ENCODE peak calls at places on chromosomes 3 and 15, in seven cellular contexts. S, D, Q, H, Z, P and U are unnamed samples.

GRCh38 chr3:112793311-112794081 is 53.2 kb downstream of the CD200R1L start:
- DNase-seq in S (no peak), D (no peak), Q (no peak), H (no peak), Z (no peak), P (no peak), U (peak; percentile 27)

GRCh38 chr3:23865595-23866396 is 51.0 kb downstream of the NKIRAS1 start:
- DNase-seq in S (peak; percentile 43), D (no peak), Q (no peak), H (no peak), Z (no peak), P (peak; percentile 58), U (peak; percentile 68)

GRCh38 chr3:88150371-88150770 is 612 bp downstream of the C3orf38 start:
- DNase-seq in S (no peak), D (no peak), Q (no peak), H (no peak), Z (no peak), P (no peak), U (no peak)

GRCh38 chr15:64903331-64903950 is 8.3 kb upstream of the ANKDD1A start:
- DNase-seq in S (no peak), D (no peak), Q (no peak), H (no peak), Z (no peak), P (no peak), U (no peak)

GRCh38 chr3:12299026-12299425 is 10.2 kb downstream of the PPARG start:
- DNase-seq in S (no peak), D (no peak), Q (no peak), H (no peak), Z (no peak), P (no peak), U (no peak)

GRCh38 chr3:122299872-122300460 is 25.1 kb upstream of the CSTA start:
- DNase-seq in S (peak; percentile 8), D (no peak), Q (no peak), H (no peak), Z (peak; percentile 27), P (no peak), U (peak; percentile 70)

GRCh38 chr3:39150803-39151631 is 2.4 kb downstream of the CSRNP1 start:
- DNase-seq in S (peak; percentile 98), D (peak; percentile 92), Q (peak; percentile 80), H (peak; percentile 85), Z (peak; percentile 89), P (peak; percentile 75), U (peak; percentile 56)

GRCh38 chr3:86990734-86991481 is at the start of gene VGLL3:
- DNase-seq in S (peak; percentile 94), D (peak; percentile 76), Q (peak; percentile 72), H (peak; percentile 84), Z (peak; percentile 67), P (peak; percentile 86), U (peak; percentile 92)

GRCh38 chr3:42763023-42763422 is 10.0 kb downstream of the CCDC13 start:
- DNase-seq in S (no peak), D (no peak), Q (no peak), H (no peak), Z (no peak), P (no peak), U (no peak)

GRCh38 chr3:148975277-148975676 is 16.1 kb upstream of the GYG1 start:
- DNase-seq in S (no peak), D (peak; percentile 86), Q (peak; percentile 59), H (no peak), Z (no peak), P (no peak), U (no peak)

GRCh38 chr15:55108448-55108847 is 88.3 kb downstream of the RSL24D1 start:
- DNase-seq in S (no peak), D (no peak), Q (no peak), H (no peak), Z (no peak), P (no peak), U (no peak)

GRCh38 chr15:93232840-93233239 is 143.8 kb upstream of the RGMA start:
- DNase-seq in S (no peak), D (no peak), Q (no peak), H (no peak), Z (no peak), P (no peak), U (no peak)

GRCh38 chr15:98154863-98155262 is 194.4 kb downstream of the ARRDC4 start:
- DNase-seq in S (peak; percentile 44), D (no peak), Q (no peak), H (no peak), Z (no peak), P (no peak), U (no peak)

GRCh38 chr3:114519415-114519814 is 225.6 kb downstream of the TIGIT start:
- DNase-seq in S (peak; percentile 78), D (peak; percentile 52), Q (no peak), H (no peak), Z (peak; percentile 13), P (no peak), U (no peak)

GRCh38 chr3:117322866-117323265 is 613.3 kb downstream of the TUSC7 start:
- DNase-seq in S (peak; percentile 6), D (no peak), Q (no peak), H (no peak), Z (no peak), P (peak; percentile 22), U (peak; percentile 2)

GRCh38 chr3:188526057-188526456 is 372.1 kb downstream of the LPP start:
- DNase-seq in S (no peak), D (peak; percentile 51), Q (no peak), H (peak; percentile 66), Z (no peak), P (peak; percentile 55), U (no peak)

GRCh38 chr3:66480666-66481065 is 20.2 kb downstream of the LRIG1 start:
- DNase-seq in S (peak; percentile 69), D (no peak), Q (no peak), H (no peak), Z (no peak), P (no peak), U (peak; percentile 12)

GRCh38 chr3:130242850-130243569 is 102.5 kb upstream of the COL6A5 start:
- DNase-seq in S (no peak), D (no peak), Q (no peak), H (no peak), Z (no peak), P (peak; percentile 45), U (peak; percentile 62)

GRCh38 chr3:65597952-65598413 is 440.7 kb downstream of the MAGI1 start:
- DNase-seq in S (no peak), D (no peak), Q (no peak), H (no peak), Z (no peak), P (no peak), U (no peak)

GRCh38 chr3:73784647-73785420 is 160.1 kb upstream of the PDZRN3 start:
- DNase-seq in S (peak; percentile 60), D (no peak), Q (no peak), H (no peak), Z (no peak), P (no peak), U (no peak)

DNA sequence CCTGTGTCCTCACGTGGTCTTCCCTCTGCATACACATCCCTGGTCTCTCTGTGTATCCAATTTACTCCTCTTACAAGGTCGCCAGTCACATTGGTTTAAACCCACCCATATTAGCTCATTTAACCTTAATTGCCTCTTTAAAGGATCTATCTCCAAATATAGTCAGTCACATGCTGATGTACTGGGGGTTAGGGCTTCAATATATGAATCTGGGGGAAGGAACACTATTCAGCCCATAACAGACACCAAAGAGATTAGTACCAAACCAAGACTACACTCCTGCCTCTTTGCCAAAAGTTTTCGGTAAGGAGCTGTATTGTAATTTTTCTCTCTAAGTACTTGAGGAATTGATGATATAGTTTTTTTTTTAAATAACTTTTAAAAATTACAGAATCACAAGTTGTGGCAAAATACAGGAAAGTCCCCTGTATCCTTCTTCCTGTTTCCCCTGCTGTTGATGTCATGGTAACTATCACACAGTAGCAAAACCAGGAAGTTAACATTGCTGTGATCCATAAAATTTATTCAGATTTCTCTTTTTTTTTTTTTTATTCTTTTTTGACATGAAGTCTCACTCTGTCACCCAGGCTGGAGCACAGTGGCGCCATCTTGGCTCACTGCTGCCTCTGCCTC is 67.8 kb downstream of the SLCO3A1 start:
- DNase-seq in S (no peak), D (no peak), Q (no peak), H (no peak), Z (no peak), P (no peak), U (no peak)
- H3K4me3 ChIP-seq in S (no peak overlapping the region), D (no peak overlapping the region), Q (no peak overlapping the region), H (no peak overlapping the region), Z (no peak overlapping the region), P (no peak overlapping the region), U (no peak overlapping the region)

GRCh38 chr3:123442125-123442524 is 6.8 kb downstream of the ADCY5 start:
- DNase-seq in S (no peak), D (no peak), Q (no peak), H (no peak), Z (no peak), P (no peak), U (no peak)
- H3K4me3 ChIP-seq in S (no peak overlapping the region), D (no peak overlapping the region), Q (no peak overlapping the region), H (no peak overlapping the region), Z (no peak overlapping the region), P (no peak overlapping the region), U (no peak overlapping the region)

GRCh38 chr15:99706557-99707303 is 26.5 kb downstream of the LYSMD4 start:
- DNase-seq in S (no peak), D (no peak), Q (no peak), H (no peak), Z (no peak), P (no peak), U (no peak)

GRCh38 chr15:99708563-99708962 is 24.7 kb downstream of the LYSMD4 start:
- DNase-seq in S (peak; percentile 80), D (peak; percentile 89), Q (peak; percentile 73), H (peak; percentile 89), Z (peak; percentile 70), P (no peak), U (no peak)

GRCh38 chr15:99709243-99709986 is 23.8 kb downstream of the LYSMD4 start:
- DNase-seq in S (no peak), D (no peak), Q (no peak), H (no peak), Z (no peak), P (no peak), U (no peak)

GRCh38 chr15:99704444-99704838 is 28.8 kb downstream of the LYSMD4 start:
- DNase-seq in S (peak; percentile 91), D (no peak), Q (no peak), H (no peak), Z (peak; percentile 50), P (no peak), U (peak; percentile 48)

DNA sequence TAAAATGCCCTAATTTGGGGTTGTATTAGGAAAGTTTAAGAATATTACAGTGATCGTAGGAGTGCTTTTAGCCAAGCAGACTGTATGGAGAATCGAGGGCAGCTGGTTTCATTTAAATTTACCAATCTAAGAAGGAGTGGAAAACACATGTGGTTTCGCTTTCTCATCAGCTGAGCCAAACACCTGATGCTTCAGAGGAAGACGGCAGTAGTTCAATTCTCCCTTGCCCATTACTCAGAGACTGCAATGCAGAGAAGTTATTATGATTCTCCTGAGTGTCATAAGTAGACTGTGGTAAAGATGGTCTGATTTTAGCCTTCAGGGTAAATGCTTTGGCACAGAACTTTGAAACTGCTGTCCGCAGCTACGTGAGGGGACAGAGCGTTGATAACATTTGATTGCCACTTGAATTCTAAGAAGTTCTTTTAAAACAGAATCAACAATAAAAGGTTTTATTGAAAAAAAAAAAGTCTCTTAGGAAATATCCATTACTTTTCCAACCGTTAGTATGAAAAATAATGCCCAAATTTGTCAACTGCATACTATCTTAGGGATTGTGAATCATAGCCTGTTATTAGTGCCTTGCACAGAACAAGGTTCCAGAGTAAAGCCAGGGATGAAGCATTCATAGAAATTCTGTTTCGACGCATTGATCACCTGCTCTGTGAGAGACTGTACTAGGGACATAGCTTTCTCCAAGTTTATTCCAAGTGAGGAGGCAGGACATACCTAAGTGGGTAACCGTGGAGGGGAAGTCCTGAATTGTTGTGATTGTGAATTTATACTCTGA is 25.6 kb downstream of the LYSMD4 start:
- DNase-seq in S (peak; percentile 43), D (no peak), Q (no peak), H (no peak), Z (no peak), P (no peak), U (no peak)
- H3K4me3 ChIP-seq in S (no peak overlapping the region), D (peak overlapping the region; percentile 41), Q (no peak overlapping the region), H (no peak overlapping the region), Z (no peak overlapping the region), P (no peak overlapping the region), U (no peak overlapping the region)

GRCh38 chr3:191356586-191357439 is 26.5 kb upstream of the UTS2B start:
- DNase-seq in S (peak; percentile 78), D (no peak), Q (no peak), H (no peak), Z (no peak), P (no peak), U (no peak)
- H3K4me3 ChIP-seq in S (no peak overlapping the region), D (no peak overlapping the region), Q (no peak overlapping the region), H (no peak overlapping the region), Z (no peak overlapping the region), P (no peak overlapping the region), U (no peak overlapping the region)